ENCODE peak calls at places on chromosomes 2 and 18, in eight cellular contexts. One of them, this sample, is unnamed. For H3K4me1, the result is how much of the 10 kb centered on the place peaks cover.

GRCh38 chr2:100702444-100703134 is 117.3 kb upstream of the NPAS2 start:
- DNase-seq in HCT116: no peak
- DNase-seq in SK-N-SH: no peak
- DNase-seq in endothelial cell of umbilical vein: no peak
- DNase-seq in IMR-90: no peak
- DNase-seq in MM.1S: no peak
- DNase-seq in PC-3: no peak
- DNase-seq in mammary epithelial cell: no peak
- DNase-seq in this sample: no peak

GRCh38 chr2:236555486-236555885 is 14.1 kb upstream of the ACKR3 start:
- DNase-seq in mammary epithelial cell: no peak
- DNase-seq in SK-N-SH: no peak
- DNase-seq in MM.1S: no peak
- DNase-seq in HCT116: no peak
- DNase-seq in IMR-90: no peak
- DNase-seq in PC-3: no peak
- DNase-seq in endothelial cell of umbilical vein: no peak
- DNase-seq in this sample: no peak

GRCh38 chr2:98867539-98868309 is 68.3 kb downstream of the CRACDL start:
- DNase-seq in endothelial cell of umbilical vein: peak
- DNase-seq in PC-3: peak
- DNase-seq in SK-N-SH: no peak
- DNase-seq in mammary epithelial cell: peak
- DNase-seq in HCT116: no peak
- DNase-seq in MM.1S: no peak
- DNase-seq in IMR-90: peak
- DNase-seq in this sample: peak

GRCh38 chr2:26765475-26766200 is 1.6 kb downstream of the SLC35F6 start:
- DNase-seq in IMR-90: no peak
- DNase-seq in MM.1S: no peak
- DNase-seq in mammary epithelial cell: peak
- DNase-seq in PC-3: peak
- DNase-seq in HCT116: no peak
- DNase-seq in endothelial cell of umbilical vein: no peak
- DNase-seq in SK-N-SH: peak
- DNase-seq in this sample: no peak

GRCh38 chr2:54366487-54367280 is 89.4 kb upstream of the SPTBN1 start:
- DNase-seq in IMR-90: peak
- DNase-seq in mammary epithelial cell: peak
- DNase-seq in PC-3: peak
- DNase-seq in SK-N-SH: no peak
- DNase-seq in HCT116: no peak
- DNase-seq in MM.1S: no peak
- DNase-seq in endothelial cell of umbilical vein: no peak
- DNase-seq in this sample: peak

GRCh38 chr2:181430406-181431199 is 26.6 kb upstream of the ITGA4 start:
- DNase-seq in SK-N-SH: no peak
- DNase-seq in MM.1S: peak
- DNase-seq in HCT116: no peak
- DNase-seq in PC-3: peak
- DNase-seq in mammary epithelial cell: peak
- DNase-seq in endothelial cell of umbilical vein: peak
- DNase-seq in IMR-90: peak
- DNase-seq in this sample: peak

GRCh38 chr2:33372940-33373553 is 103.4 kb upstream of the RASGRP3 start:
- DNase-seq in HCT116: peak
- DNase-seq in IMR-90: peak
- DNase-seq in mammary epithelial cell: peak
- DNase-seq in endothelial cell of umbilical vein: peak
- DNase-seq in MM.1S: peak
- DNase-seq in PC-3: peak
- DNase-seq in SK-N-SH: peak
- DNase-seq in this sample: no peak

GRCh38 chr2:94956797-94957391 is 68.6 kb upstream of the MAL start:
- DNase-seq in endothelial cell of umbilical vein: peak
- DNase-seq in mammary epithelial cell: peak
- DNase-seq in HCT116: peak
- DNase-seq in SK-N-SH: peak
- DNase-seq in IMR-90: peak
- DNase-seq in PC-3: peak
- DNase-seq in MM.1S: peak
- DNase-seq in this sample: peak

GRCh38 chr2:36359006-36359580 is 3.5 kb downstream of the CRIM1 start:
- DNase-seq in mammary epithelial cell: no peak
- DNase-seq in endothelial cell of umbilical vein: peak
- DNase-seq in IMR-90: peak
- DNase-seq in MM.1S: peak
- DNase-seq in HCT116: no peak
- DNase-seq in PC-3: peak
- DNase-seq in SK-N-SH: peak
- DNase-seq in this sample: peak

GRCh38 chr2:36356199-36356989 is 816 bp downstream of the CRIM1 start:
- DNase-seq in MM.1S: peak
- DNase-seq in SK-N-SH: peak
- DNase-seq in mammary epithelial cell: no peak
- DNase-seq in IMR-90: peak
- DNase-seq in PC-3: peak
- DNase-seq in endothelial cell of umbilical vein: peak
- DNase-seq in HCT116: no peak
- DNase-seq in this sample: peak

GRCh38 chr2:36356990-36357505 is 1.5 kb downstream of the CRIM1 start:
- DNase-seq in mammary epithelial cell: peak
- DNase-seq in IMR-90: peak
- DNase-seq in PC-3: peak
- DNase-seq in MM.1S: peak
- DNase-seq in SK-N-SH: peak
- DNase-seq in endothelial cell of umbilical vein: peak
- DNase-seq in HCT116: no peak
- DNase-seq in this sample: no peak

GRCh38 chr2:36358317-36358659 is 2.7 kb downstream of the CRIM1 start:
- DNase-seq in IMR-90: peak
- DNase-seq in MM.1S: no peak
- DNase-seq in mammary epithelial cell: no peak
- DNase-seq in PC-3: peak
- DNase-seq in endothelial cell of umbilical vein: no peak
- DNase-seq in HCT116: no peak
- DNase-seq in SK-N-SH: no peak
- DNase-seq in this sample: peak

DNA sequence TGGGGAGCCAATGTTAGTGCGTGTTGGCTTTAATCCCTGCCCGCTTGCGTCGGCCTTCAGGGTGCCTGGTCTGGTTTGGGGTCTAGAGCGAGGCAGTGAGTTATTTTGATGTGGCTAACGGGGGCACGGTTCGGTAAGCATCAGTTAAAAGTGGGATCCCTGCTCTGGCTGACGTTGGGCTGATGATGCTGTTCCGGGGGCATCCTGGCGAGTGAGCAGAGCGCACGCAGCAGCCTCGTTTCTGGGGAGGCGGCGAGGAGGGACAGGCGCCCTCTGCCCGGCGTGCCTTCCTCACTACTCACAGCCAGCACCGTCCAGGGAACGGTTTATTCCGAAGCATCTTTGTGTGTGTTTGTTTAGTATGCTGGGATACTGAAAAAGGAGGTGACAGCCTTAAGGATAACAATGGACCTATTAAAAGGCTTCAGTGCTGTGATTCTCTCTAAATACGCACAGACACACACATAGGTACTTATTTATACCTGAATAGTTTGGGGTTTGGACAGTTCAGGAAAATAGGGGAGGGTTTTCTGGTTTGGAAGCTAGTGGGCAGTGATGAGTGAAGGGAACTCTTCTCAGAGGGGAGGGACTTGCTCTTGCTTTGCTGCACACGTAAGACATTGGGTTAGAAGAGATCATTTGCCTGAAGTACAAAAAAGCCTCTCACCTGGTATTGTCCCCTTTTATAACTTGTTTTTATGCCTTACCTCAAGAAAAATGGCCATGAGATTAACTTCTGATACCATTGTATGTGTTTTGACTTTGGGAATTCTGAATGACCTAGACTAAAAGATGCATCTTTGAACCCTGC is 2.1 kb downstream of the CRIM1 start:
- DNase-seq in IMR-90: peak
- DNase-seq in PC-3: peak
- DNase-seq in SK-N-SH: peak
- DNase-seq in endothelial cell of umbilical vein: peak
- DNase-seq in mammary epithelial cell: peak
- DNase-seq in HCT116: peak
- DNase-seq in MM.1S: no peak
- DNase-seq in this sample: peak
- TF ChIP-seq CTCF in IMR-90: peak
- TF ChIP-seq CTCF in PC-3: peak
- TF ChIP-seq CTCF in SK-N-SH: peak
- TF ChIP-seq CTCF in endothelial cell of umbilical vein: peak
- TF ChIP-seq CTCF in mammary epithelial cell: peak
- TF ChIP-seq CTCF in HCT116: peak
- TF ChIP-seq CTCF in MM.1S: peak
- TF ChIP-seq CTCF in this sample: peak

DNA sequence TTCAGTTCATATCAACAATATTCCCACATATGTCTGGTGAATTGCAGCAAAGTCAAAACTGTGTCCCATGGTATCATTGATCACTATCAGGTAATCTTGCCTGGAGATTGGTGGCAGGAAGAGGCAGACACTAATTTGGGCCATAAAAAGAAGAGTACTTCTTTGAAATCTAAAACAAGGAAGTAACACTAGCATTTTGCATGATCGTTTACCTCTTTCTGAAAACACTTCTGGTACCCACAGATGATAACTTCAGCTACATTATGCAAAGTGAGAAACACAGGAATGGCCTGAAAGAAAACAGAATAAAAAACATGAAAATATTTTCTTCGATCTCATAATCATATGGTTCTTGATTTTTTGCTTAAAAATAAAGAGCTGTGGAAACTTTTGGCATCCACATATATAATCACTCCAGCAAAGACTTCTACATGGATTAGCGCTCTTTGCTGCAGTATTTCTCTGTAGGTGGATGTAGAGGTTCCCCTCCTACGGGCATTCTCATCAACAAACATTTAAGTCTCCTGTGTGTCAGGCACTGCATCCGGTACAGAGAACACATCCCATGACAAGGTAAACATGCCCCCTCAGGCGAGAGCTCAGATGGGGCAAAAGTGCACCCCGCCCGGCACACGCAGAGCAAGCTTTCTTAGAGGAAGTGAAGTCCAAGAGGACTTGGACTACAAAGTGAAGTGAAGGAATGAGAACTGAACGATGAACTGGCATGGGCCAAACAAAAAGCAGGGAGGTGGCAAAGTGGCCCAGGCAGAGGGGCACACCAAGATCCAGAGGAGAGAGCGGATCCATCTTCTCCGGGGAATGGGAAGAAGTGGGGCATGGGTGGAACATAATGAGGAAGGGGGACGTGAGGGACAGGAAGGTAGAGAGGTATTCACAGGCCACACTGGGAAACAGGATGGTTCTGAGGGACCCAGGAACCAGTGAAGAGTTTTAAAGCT is 68.0 kb upstream of the RIOK3 start:
- DNase-seq in endothelial cell of umbilical vein: no peak
- DNase-seq in PC-3: no peak
- DNase-seq in SK-N-SH: no peak
- DNase-seq in IMR-90: no peak
- DNase-seq in MM.1S: no peak
- DNase-seq in HCT116: no peak
- DNase-seq in mammary epithelial cell: no peak
- DNase-seq in this sample: no peak
- H3K9ac ChIP-seq in endothelial cell of umbilical vein: no peak
- H3K9ac ChIP-seq in PC-3: no peak
- H3K9ac ChIP-seq in SK-N-SH: no peak
- H3K9ac ChIP-seq in IMR-90: no peak
- H3K9ac ChIP-seq in MM.1S: no peak
- H3K9ac ChIP-seq in HCT116: no peak
- H3K9ac ChIP-seq in mammary epithelial cell: no peak
- H3K9ac ChIP-seq in this sample: no peak

GRCh38 chr18:58977223-58977622 is 112.5 kb downstream of the ZNF532 start:
- DNase-seq in endothelial cell of umbilical vein: no peak
- DNase-seq in mammary epithelial cell: no peak
- DNase-seq in MM.1S: no peak
- DNase-seq in PC-3: no peak
- DNase-seq in SK-N-SH: no peak
- DNase-seq in IMR-90: no peak
- DNase-seq in HCT116: no peak
- DNase-seq in this sample: peak

GRCh38 chr18:58979615-58980014 is 114.9 kb downstream of the ZNF532 start:
- DNase-seq in endothelial cell of umbilical vein: no peak
- DNase-seq in SK-N-SH: no peak
- DNase-seq in IMR-90: no peak
- DNase-seq in mammary epithelial cell: no peak
- DNase-seq in PC-3: no peak
- DNase-seq in HCT116: no peak
- DNase-seq in MM.1S: no peak
- DNase-seq in this sample: no peak

GRCh38 chr18:58978916-58979315 is 114.2 kb downstream of the ZNF532 start:
- DNase-seq in IMR-90: no peak
- DNase-seq in MM.1S: no peak
- DNase-seq in PC-3: no peak
- DNase-seq in HCT116: no peak
- DNase-seq in mammary epithelial cell: no peak
- DNase-seq in SK-N-SH: no peak
- DNase-seq in endothelial cell of umbilical vein: no peak
- DNase-seq in this sample: no peak

GRCh38 chr18:58975296-58975695 is 110.6 kb downstream of the ZNF532 start:
- DNase-seq in HCT116: no peak
- DNase-seq in endothelial cell of umbilical vein: no peak
- DNase-seq in PC-3: no peak
- DNase-seq in SK-N-SH: no peak
- DNase-seq in MM.1S: no peak
- DNase-seq in mammary epithelial cell: no peak
- DNase-seq in IMR-90: no peak
- DNase-seq in this sample: no peak

DNA sequence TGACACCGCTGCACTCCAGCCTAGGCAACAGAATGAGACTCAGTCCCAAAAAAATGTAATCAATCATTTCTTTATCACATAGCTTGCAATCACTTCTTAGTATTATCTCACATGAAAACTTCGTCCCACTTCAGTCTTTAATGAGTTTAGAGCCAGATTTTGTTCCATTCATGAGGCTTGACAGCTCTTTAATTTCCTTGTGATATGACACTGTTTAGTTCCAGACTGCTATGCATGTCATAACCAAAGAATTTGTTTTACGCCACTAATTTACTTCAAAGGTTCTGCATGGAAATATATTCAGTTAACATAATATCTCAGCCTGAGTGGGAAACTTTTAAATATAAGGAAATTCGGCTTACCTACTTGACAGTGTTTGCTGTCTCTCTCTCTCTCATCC is 113.1 kb downstream of the ZNF532 start:
- DNase-seq in endothelial cell of umbilical vein: no peak
- DNase-seq in PC-3: no peak
- DNase-seq in MM.1S: no peak
- DNase-seq in SK-N-SH: no peak
- DNase-seq in IMR-90: no peak
- DNase-seq in mammary epithelial cell: no peak
- DNase-seq in HCT116: no peak
- DNase-seq in this sample: peak
- H3K4me1 ChIP-seq in endothelial cell of umbilical vein: under half
- H3K4me1 ChIP-seq in PC-3: under half
- H3K4me1 ChIP-seq in MM.1S: under half
- H3K4me1 ChIP-seq in SK-N-SH: under half
- H3K4me1 ChIP-seq in IMR-90: under half
- H3K4me1 ChIP-seq in mammary epithelial cell: under half
- H3K4me1 ChIP-seq in HCT116: under half
- H3K4me1 ChIP-seq in this sample: under half

GRCh38 chr2:8526403-8526696 is 155.5 kb upstream of the ID2 start:
- DNase-seq in IMR-90: no peak
- DNase-seq in mammary epithelial cell: no peak
- DNase-seq in endothelial cell of umbilical vein: no peak
- DNase-seq in HCT116: no peak
- DNase-seq in PC-3: no peak
- DNase-seq in MM.1S: no peak
- DNase-seq in SK-N-SH: no peak
- DNase-seq in this sample: no peak

GRCh38 chr2:8524823-8525222 is 157.0 kb upstream of the ID2 start:
- DNase-seq in PC-3: no peak
- DNase-seq in IMR-90: no peak
- DNase-seq in MM.1S: no peak
- DNase-seq in endothelial cell of umbilical vein: no peak
- DNase-seq in mammary epithelial cell: no peak
- DNase-seq in HCT116: no peak
- DNase-seq in SK-N-SH: no peak
- DNase-seq in this sample: no peak

GRCh38 chr2:8524388-8524787 is 157.5 kb upstream of the ID2 start:
- DNase-seq in endothelial cell of umbilical vein: no peak
- DNase-seq in IMR-90: no peak
- DNase-seq in SK-N-SH: no peak
- DNase-seq in mammary epithelial cell: no peak
- DNase-seq in PC-3: no peak
- DNase-seq in HCT116: no peak
- DNase-seq in MM.1S: no peak
- DNase-seq in this sample: no peak

GRCh38 chr2:8525582-8526402 is 156.1 kb upstream of the ID2 start:
- DNase-seq in PC-3: peak
- DNase-seq in MM.1S: peak
- DNase-seq in mammary epithelial cell: peak
- DNase-seq in IMR-90: peak
- DNase-seq in HCT116: no peak
- DNase-seq in endothelial cell of umbilical vein: no peak
- DNase-seq in SK-N-SH: peak
- DNase-seq in this sample: peak

DNA sequence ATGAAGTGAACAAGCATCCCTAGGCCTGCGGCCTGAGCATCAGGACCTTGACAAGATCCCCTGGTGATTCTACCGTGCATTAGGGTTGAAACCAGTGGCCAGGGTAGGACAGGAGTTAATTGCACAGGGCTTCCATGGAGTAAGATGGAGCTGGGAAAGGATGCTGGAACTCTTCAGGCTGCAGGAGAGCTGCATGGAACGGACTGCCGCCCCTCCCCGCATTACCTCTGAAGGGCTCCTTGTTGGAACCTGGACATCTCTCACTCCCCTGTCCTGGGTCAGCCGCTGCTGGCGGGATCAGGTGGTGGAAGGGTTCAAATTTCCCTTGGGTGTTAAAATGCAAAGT is 156.6 kb upstream of the ID2 start:
- DNase-seq in endothelial cell of umbilical vein: no peak
- DNase-seq in IMR-90: no peak
- DNase-seq in MM.1S: no peak
- DNase-seq in mammary epithelial cell: no peak
- DNase-seq in SK-N-SH: no peak
- DNase-seq in HCT116: no peak
- DNase-seq in PC-3: no peak
- DNase-seq in this sample: no peak
- TF ChIP-seq CTCF in endothelial cell of umbilical vein: no peak
- TF ChIP-seq CTCF in IMR-90: no peak
- TF ChIP-seq CTCF in MM.1S: no peak
- TF ChIP-seq CTCF in mammary epithelial cell: no peak
- TF ChIP-seq CTCF in SK-N-SH: no peak
- TF ChIP-seq CTCF in HCT116: no peak
- TF ChIP-seq CTCF in PC-3: no peak
- TF ChIP-seq CTCF in this sample: no peak